ENCODE peak calls at places on chromosomes 6 and 20, in six cellular contexts. D, B, J, Q, Y and H are unnamed samples.

GRCh38 chr20:35134472-35134871 is 12.7 kb downstream of the EDEM2 start:
- ATAC-seq in J (no peak), B (no peak), Q (no peak), Y (no peak), D (no peak), H (no peak)

GRCh38 chr20:39853664-39854063 is 835.4 kb downstream of the MAFB start:
- ATAC-seq in Y (no peak), B (no peak), J (no peak), D (no peak), Q (no peak), H (no peak)

GRCh38 chr6:143957679-143958274 is 50.3 kb downstream of the PLAGL1 start:
- ATAC-seq in B (no peak), Y (no peak), J (no peak), Q (no peak), D (no peak), H (no peak)

GRCh38 chr6:46378882-46379405 is 112.3 kb downstream of the RCAN2 start:
- ATAC-seq in B (peak; percentile 58), Q (no peak), Y (no peak), D (peak; percentile 30), J (no peak), H (no peak)

GRCh38 chr6:148550569-148550968 is 196.3 kb upstream of the UST start:
- ATAC-seq in D (no peak), J (no peak), B (no peak), Q (no peak), Y (no peak), H (no peak)

GRCh38 chr6:75368151-75368779 is 83.7 kb upstream of the TMEM30A start:
- ATAC-seq in B (peak; percentile 98), Y (peak; percentile 93), D (peak; percentile 98), J (peak; percentile 70), Q (peak; percentile 89), H (peak; percentile 59)

GRCh38 chr6:95431637-95432228 is 145.6 kb upstream of the MANEA start:
- ATAC-seq in Y (no peak), B (no peak), J (no peak), D (peak; percentile 46), Q (no peak), H (no peak)

GRCh38 chr6:164069352-164070022 is 655.0 kb downstream of the QKI start:
- ATAC-seq in Q (no peak), Y (no peak), D (no peak), J (peak; percentile 76), B (no peak), H (peak; percentile 53)

GRCh38 chr6:139152892-139153271 is 18.0 kb downstream of the HECA start:
- ATAC-seq in Y (no peak), Q (no peak), D (no peak), B (no peak), J (peak; percentile 39), H (no peak)

GRCh38 chr6:170347091-170347490 is 40.5 kb downstream of the FAM120B start:
- ATAC-seq in B (no peak), D (no peak), J (no peak), Q (no peak), Y (no peak), H (no peak)

GRCh38 chr20:57695012-57695411 is 14.8 kb downstream of the PMEPA1 start:
- ATAC-seq in D (peak; percentile 44), J (peak; percentile 13), B (no peak), Q (no peak), Y (no peak), H (no peak)

GRCh38 chr6:133939778-133940667 is 13.0 kb upstream of the TBPL1 start:
- ATAC-seq in J (no peak), Y (peak; percentile 90), D (no peak), Q (no peak), B (peak; percentile 91), H (no peak)

GRCh38 chr20:47222728-47223127 is 133.8 kb downstream of the ZMYND8 start:
- ATAC-seq in D (no peak), J (no peak), B (no peak), Q (no peak), Y (no peak), H (no peak)

GRCh38 chr6:11428351-11428750 is 109.2 kb upstream of the TMEM170B start:
- ATAC-seq in D (no peak), Q (peak; percentile 5), J (no peak), B (peak; percentile 7), Y (no peak), H (no peak)

GRCh38 chr6:20915150-20915549 is 380.9 kb downstream of the CDKAL1 start:
- ATAC-seq in D (no peak), Y (no peak), J (no peak), Q (no peak), B (no peak), H (no peak)

GRCh38 chr6:41780623-41781301 is at the start of gene PRICKLE4:
- ATAC-seq in D (peak; percentile 21), Q (peak; percentile 44), Y (peak; percentile 65), B (peak; percentile 30), J (peak; percentile 71), H (peak; percentile 5)

GRCh38 chr6:111644893-111645430 is 39.3 kb upstream of the TRAF3IP2 start:
- ATAC-seq in B (peak; percentile 81), D (peak; percentile 34), Q (no peak), Y (no peak), J (no peak), H (no peak)

GRCh38 chr6:14837435-14837834 is 408.4 kb upstream of the JARID2 start:
- ATAC-seq in J (no peak), Q (no peak), Y (no peak), B (no peak), D (no peak), H (no peak)

GRCh38 chr20:40307937-40308478 is 381.0 kb downstream of the MAFB start:
- ATAC-seq in D (no peak), Q (no peak), B (no peak), Y (no peak), J (no peak), H (no peak)

GRCh38 chr6:155694429-155694795 is 238.8 kb upstream of the NOX3 start:
- ATAC-seq in Q (no peak), Y (no peak), D (no peak), J (no peak), B (no peak), H (no peak)

GRCh38 chr6:154768280-154768679 is 35.1 kb downstream of the SCAF8 start:
- ATAC-seq in B (no peak), D (no peak), Y (no peak), J (no peak), Q (no peak), H (no peak)

GRCh38 chr20:41643504-41643938 is 25.3 kb upstream of the CHD6 start:
- ATAC-seq in Q (no peak), Y (peak; percentile 99), D (peak; percentile 66), B (peak; percentile 96), J (peak; percentile 49), H (no peak)
- TF ChIP-seq POLR2AphosphoS5 in Q (no peak), Y (no peak), D (no peak), B (no peak), J (peak; percentile 58), H (no peak)

GRCh38 chr6:125273251-125273650 is 28.5 kb downstream of the HDDC2 start:
- ATAC-seq in Y (peak; percentile 7), B (no peak), Q (no peak), D (no peak), J (no peak), H (no peak)
- H3K36me3 ChIP-seq in Y (peaks cover 67% of the 10 kb centered on the region), B (peaks cover 5% of the 10 kb centered on the region), Q (peaks cover 13% of the 10 kb centered on the region), D (peaks cover 16% of the 10 kb centered on the region), J (peaks cover 7% of the 10 kb centered on the region), H (peaks cover 66% of the 10 kb centered on the region)

GRCh38 chr6:131381052-131381451 is 192.0 kb upstream of the ARG1 start:
- ATAC-seq in J (no peak), D (no peak), B (no peak), Y (no peak), Q (no peak), H (no peak)
- TF ChIP-seq POLR2AphosphoS5 in J (no peak), D (no peak), B (no peak), Y (no peak), Q (no peak), H (no peak)

DNA sequence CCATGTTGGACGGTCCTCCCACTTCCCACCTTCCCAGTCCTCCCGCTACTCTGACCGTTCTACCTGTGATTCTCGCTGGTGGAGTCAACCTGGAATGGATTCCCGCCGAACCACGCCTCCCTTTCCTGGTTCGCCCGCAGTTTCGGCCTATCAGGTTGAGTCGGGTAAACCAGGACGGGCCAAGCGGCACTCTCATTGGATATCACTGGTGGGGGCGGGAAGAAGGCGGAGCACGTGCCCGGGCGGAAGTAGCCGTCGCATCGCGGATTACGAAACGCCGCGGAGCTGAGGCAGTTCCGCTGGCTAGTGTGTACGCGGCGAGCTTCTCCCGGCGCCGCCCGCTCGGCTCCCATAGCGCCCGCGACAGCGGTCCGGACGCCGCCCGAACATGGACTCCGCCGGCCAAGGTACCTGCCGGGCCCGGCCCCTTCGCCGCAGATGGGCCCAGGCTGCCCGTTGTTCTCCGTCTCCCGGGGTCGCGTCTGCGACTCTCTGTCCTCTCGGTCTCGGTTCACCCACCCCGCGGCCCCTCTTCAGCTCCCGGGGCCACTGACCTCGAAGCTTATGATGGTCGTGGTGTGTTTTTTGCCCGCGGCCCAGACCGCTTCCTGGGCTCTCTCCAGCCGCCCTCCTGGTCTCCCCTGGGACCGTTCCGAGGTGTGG is at the start of gene TPD52L2:
- ATAC-seq in Y (peak; percentile 91), J (peak; percentile 95), B (peak; percentile 86), Q (peak; percentile 94), D (peak; percentile 82), H (peak; percentile 93)
- H3K36me3 ChIP-seq in Y (peaks cover 50% of the 10 kb centered on the region), J (peaks cover 32% of the 10 kb centered on the region), B (peaks cover 13% of the 10 kb centered on the region), Q (peaks cover 3% of the 10 kb centered on the region), D (peaks cover 34% of the 10 kb centered on the region), H (peaks cover 44% of the 10 kb centered on the region)

GRCh38 chr20:5677389-5677788 is 72.8 kb upstream of the SHLD1 start:
- ATAC-seq in J (no peak), B (peak; percentile 52), D (no peak), Q (no peak), Y (no peak), H (no peak)

GRCh38 chr20:5675103-5676091 is 74.8 kb upstream of the SHLD1 start:
- ATAC-seq in J (peak; percentile 76), Q (no peak), B (no peak), Y (peak; percentile 86), D (no peak), H (no peak)

GRCh38 chr20:5670874-5671273 is 79.3 kb upstream of the SHLD1 start:
- ATAC-seq in Y (peak; percentile 55), D (no peak), J (no peak), B (peak; percentile 66), Q (no peak), H (no peak)

GRCh38 chr20:5670137-5670536 is 80.1 kb upstream of the SHLD1 start:
- ATAC-seq in Y (no peak), J (no peak), D (no peak), Q (no peak), B (no peak), H (no peak)

DNA sequence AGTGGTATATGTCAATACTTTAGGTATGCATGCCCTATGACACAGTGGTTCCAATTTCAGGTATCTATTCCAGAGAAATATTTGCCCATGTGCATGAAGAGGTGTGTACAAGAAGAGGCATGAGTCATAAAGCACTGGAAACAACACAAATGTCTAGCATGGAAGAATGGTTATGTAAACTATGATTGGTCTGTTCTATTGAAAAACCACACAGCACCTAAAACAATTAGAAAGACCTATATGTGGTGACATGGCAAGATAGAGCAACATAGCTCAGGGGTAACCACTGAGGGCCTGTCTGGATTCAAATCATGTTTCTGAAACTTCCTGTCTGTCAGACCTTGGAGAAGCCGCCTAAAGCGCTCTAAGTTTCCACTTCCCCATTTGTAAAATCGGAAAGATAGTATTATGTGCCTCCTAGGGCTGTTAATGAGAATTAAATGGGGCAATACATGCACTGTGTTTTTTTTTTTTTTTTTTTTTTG is 76.0 kb upstream of the SHLD1 start:
- ATAC-seq in D (peak; percentile 76), Q (no peak), Y (peak; percentile 44), J (peak; percentile 83), B (peak; percentile 57), H (no peak)
- TF ChIP-seq POLR2AphosphoS5 in D (no peak), Q (no peak), Y (no peak), J (no peak), B (no peak), H (no peak)

GRCh38 chr6:150831577-150831976 is 33.9 kb upstream of the MTHFD1L start:
- ATAC-seq in Y (peak; percentile 30), D (no peak), Q (no peak), B (peak; percentile 24), J (no peak), H (no peak)
- H3K36me3 ChIP-seq in Y (no peaks in the 10 kb centered on the region), D (no peaks in the 10 kb centered on the region), Q (no peaks in the 10 kb centered on the region), B (no peaks in the 10 kb centered on the region), J (peaks cover 7% of the 10 kb centered on the region), H (no peaks in the 10 kb centered on the region)